ENCODE peak calls at places on chromosomes 11 and 22, in five cellular contexts. One of them, this sample, is unnamed.
A peak's percentile ranks its signal among the peaks of the same experiment; 100 is the strongest.

GRCh38 chr22:46036558-46037408 is 59.8 kb upstream of the WNT7B start:
- DNase-seq in NB4: peak; percentile 48
- DNase-seq in HepG2: peak; percentile 65
- DNase-seq in K562: peak; percentile 20
- DNase-seq in A549: peak; percentile 69
- DNase-seq in this sample: peak; percentile 50

GRCh38 chr11:128463386-128463829 is 124.0 kb downstream of the ETS1 start:
- DNase-seq in HepG2: no peak
- DNase-seq in A549: no peak
- DNase-seq in NB4: no peak
- DNase-seq in K562: no peak
- DNase-seq in this sample: peak; percentile 49

GRCh38 chr11:65482306-65482850 is 16.5 kb upstream of the MALAT1 start:
- DNase-seq in K562: no peak
- DNase-seq in NB4: peak; percentile 40
- DNase-seq in HepG2: no peak
- DNase-seq in A549: no peak
- DNase-seq in this sample: no peak

GRCh38 chr11:68135161-68135560 is 14.0 kb upstream of the CHKA start:
- DNase-seq in NB4: no peak
- DNase-seq in K562: no peak
- DNase-seq in HepG2: no peak
- DNase-seq in A549: no peak
- DNase-seq in this sample: no peak

GRCh38 chr11:68340003-68340767 is 27.8 kb downstream of the LRP5 start:
- DNase-seq in A549: no peak
- DNase-seq in K562: no peak
- DNase-seq in HepG2: no peak
- DNase-seq in NB4: no peak
- DNase-seq in this sample: no peak

GRCh38 chr22:42881982-42882656 is 25.0 kb upstream of the ARFGAP3 start:
- DNase-seq in HepG2: no peak
- DNase-seq in A549: no peak
- DNase-seq in K562: no peak
- DNase-seq in NB4: no peak
- DNase-seq in this sample: no peak

GRCh38 chr11:117011541-117011908 is 86.7 kb downstream of the SIK3 start:
- DNase-seq in NB4: peak; percentile 82
- DNase-seq in K562: no peak
- DNase-seq in HepG2: no peak
- DNase-seq in A549: peak; percentile 44
- DNase-seq in this sample: no peak

GRCh38 chr11:127106142-127106541 is 105.6 kb upstream of the KIRREL3 start:
- DNase-seq in NB4: no peak
- DNase-seq in A549: no peak
- DNase-seq in HepG2: no peak
- DNase-seq in K562: no peak
- DNase-seq in this sample: no peak

GRCh38 chr11:88280673-88281316 is 56.7 kb downstream of the CTSC start:
- DNase-seq in A549: no peak
- DNase-seq in HepG2: no peak
- DNase-seq in NB4: no peak
- DNase-seq in K562: no peak
- DNase-seq in this sample: peak; percentile 72

GRCh38 chr11:72553748-72554147 is 119.4 kb upstream of the CLPB start:
- DNase-seq in K562: peak; percentile 35
- DNase-seq in NB4: peak; percentile 74
- DNase-seq in A549: peak; percentile 35
- DNase-seq in HepG2: no peak
- DNase-seq in this sample: no peak

GRCh38 chr11:64044730-64045386 is 9.1 kb downstream of the FLRT1 start:
- DNase-seq in A549: no peak
- DNase-seq in NB4: peak; percentile 37
- DNase-seq in HepG2: peak; percentile 10
- DNase-seq in K562: no peak
- DNase-seq in this sample: no peak

GRCh38 chr11:93842461-93842860 is 8.0 kb downstream of the VSTM5 start:
- DNase-seq in K562: peak; percentile 24
- DNase-seq in HepG2: no peak
- DNase-seq in A549: peak; percentile 24
- DNase-seq in NB4: no peak
- DNase-seq in this sample: peak; percentile 9

GRCh38 chr22:46256358-46256958 is 6.4 kb upstream of the CDPF1 start:
- DNase-seq in HepG2: peak; percentile 10
- DNase-seq in K562: no peak
- DNase-seq in A549: no peak
- DNase-seq in NB4: no peak
- DNase-seq in this sample: no peak

GRCh38 chr22:27518583-27519437 is 282.7 kb downstream of the MN1 start:
- DNase-seq in NB4: no peak
- DNase-seq in K562: no peak
- DNase-seq in A549: no peak
- DNase-seq in HepG2: no peak
- DNase-seq in this sample: no peak

GRCh38 chr22:43901976-43902643 is 10.3 kb upstream of the PNPLA5 start:
- DNase-seq in A549: peak; percentile 56
- DNase-seq in NB4: no peak
- DNase-seq in K562: no peak
- DNase-seq in HepG2: no peak
- DNase-seq in this sample: no peak

GRCh38 chr11:45155627-45156180 is 9.3 kb downstream of the PRDM11 start:
- DNase-seq in K562: no peak
- DNase-seq in HepG2: no peak
- DNase-seq in A549: no peak
- DNase-seq in NB4: no peak
- DNase-seq in this sample: no peak

GRCh38 chr11:35458846-35459245 is 39.5 kb upstream of the SLC1A2 start:
- DNase-seq in A549: no peak
- DNase-seq in NB4: no peak
- DNase-seq in HepG2: no peak
- DNase-seq in K562: no peak
- DNase-seq in this sample: no peak

GRCh38 chr11:443542-444199 is 1.9 kb upstream of the ANO9 start:
- DNase-seq in A549: peak; percentile 57
- DNase-seq in K562: no peak
- DNase-seq in HepG2: no peak
- DNase-seq in NB4: no peak
- DNase-seq in this sample: no peak

GRCh38 chr22:28969401-28970168 is 86.2 kb downstream of the ZNRF3 start:
- DNase-seq in A549: no peak
- DNase-seq in HepG2: no peak
- DNase-seq in NB4: no peak
- DNase-seq in K562: no peak
- DNase-seq in this sample: no peak

GRCh38 chr11:47863893-47864430 is 15.8 kb upstream of the NUP160 start:
- DNase-seq in K562: no peak
- DNase-seq in A549: no peak
- DNase-seq in HepG2: no peak
- DNase-seq in NB4: no peak
- DNase-seq in this sample: no peak

GRCh38 chr11:73359341-73359740 is 16.9 kb upstream of the RELT start:
- DNase-seq in A549: no peak
- DNase-seq in NB4: no peak
- DNase-seq in K562: no peak
- DNase-seq in HepG2: no peak
- DNase-seq in this sample: no peak

GRCh38 chr22:41758231-41758630 is 42.2 kb upstream of the CCDC134 start:
- DNase-seq in HepG2: no peak
- DNase-seq in A549: no peak
- DNase-seq in NB4: no peak
- DNase-seq in K562: no peak
- DNase-seq in this sample: no peak

GRCh38 chr22:41757507-41757906 is 43.0 kb upstream of the CCDC134 start:
- DNase-seq in K562: no peak
- DNase-seq in A549: no peak
- DNase-seq in NB4: no peak
- DNase-seq in HepG2: no peak
- DNase-seq in this sample: no peak

GRCh38 chr22:41766476-41766875 is 34.0 kb upstream of the CCDC134 start:
- DNase-seq in NB4: no peak
- DNase-seq in HepG2: no peak
- DNase-seq in A549: no peak
- DNase-seq in K562: no peak
- DNase-seq in this sample: no peak

GRCh38 chr22:41768420-41768819 is 32.1 kb upstream of the CCDC134 start:
- DNase-seq in NB4: peak; percentile 60
- DNase-seq in K562: no peak
- DNase-seq in A549: no peak
- DNase-seq in HepG2: no peak
- DNase-seq in this sample: peak; percentile 59

GRCh38 chr22:41762980-41763779 is 37.3 kb upstream of the CCDC134 start:
- DNase-seq in A549: peak; percentile 48
- DNase-seq in K562: peak; percentile 49
- DNase-seq in NB4: peak; percentile 72
- DNase-seq in HepG2: peak; percentile 39
- DNase-seq in this sample: peak; percentile 16
- TF ChIP-seq CTCF in A549: peak; percentile 23
- TF ChIP-seq CTCF in K562: peak; percentile 65
- TF ChIP-seq CTCF in NB4: peak; percentile 78
- TF ChIP-seq CTCF in HepG2: peak; percentile 59
- TF ChIP-seq CTCF in this sample: peak; percentile 49

DNA sequence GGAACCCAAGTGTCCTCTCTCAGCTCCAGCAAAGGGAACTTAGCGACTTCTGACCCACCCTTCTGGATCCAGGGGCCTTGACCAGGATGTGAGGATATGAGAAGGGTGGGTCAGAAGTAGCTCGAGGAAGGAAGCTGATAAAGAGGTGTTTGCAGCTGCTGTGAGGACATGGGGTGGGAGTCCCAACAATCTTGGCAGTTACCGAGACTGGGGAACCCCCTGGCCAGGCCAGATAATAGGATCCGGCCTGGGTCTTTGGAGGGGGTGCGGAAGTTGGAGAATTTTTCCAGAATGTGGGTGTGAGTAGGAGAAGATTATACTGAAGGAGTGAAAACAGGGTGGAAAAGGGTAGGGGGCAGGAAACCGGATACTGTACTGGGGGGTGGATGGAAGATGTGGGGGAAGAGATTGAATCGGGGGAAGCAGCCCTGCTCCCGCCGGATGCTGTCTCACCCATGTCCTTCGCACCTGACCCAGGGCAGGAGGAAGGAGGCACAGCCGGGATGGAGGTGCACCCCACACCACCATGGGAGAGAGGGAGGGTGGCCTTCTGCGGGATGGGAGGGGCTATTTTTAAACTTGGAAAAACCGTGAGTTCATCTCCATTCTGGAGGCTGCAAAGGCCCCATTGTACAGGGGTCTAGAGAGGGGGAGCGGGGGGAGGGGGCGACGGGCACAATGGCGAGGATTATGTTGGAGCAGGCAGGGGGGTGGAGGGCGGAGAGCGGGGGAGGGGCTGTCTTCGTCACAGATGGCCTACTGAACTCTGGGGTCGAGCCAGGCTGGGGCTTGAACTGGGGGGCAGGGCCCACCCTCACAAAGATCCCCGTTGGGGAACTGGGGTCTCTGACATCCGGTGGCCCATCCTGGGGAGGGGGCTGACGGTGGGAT is 3.0 kb upstream of the MCAM start:
- DNase-seq in A549: no peak
- DNase-seq in HepG2: no peak
- DNase-seq in NB4: peak; percentile 9
- DNase-seq in K562: no peak
- DNase-seq in this sample: peak; percentile 85
- H3K4me3 ChIP-seq in A549: no peak overlapping the region
- H3K4me3 ChIP-seq in HepG2: peak overlapping the region; percentile 53
- H3K4me3 ChIP-seq in NB4: no peak overlapping the region
- H3K4me3 ChIP-seq in K562: peak overlapping the region; percentile 48
- H3K4me3 ChIP-seq in this sample: peak overlapping the region; percentile 23

DNA sequence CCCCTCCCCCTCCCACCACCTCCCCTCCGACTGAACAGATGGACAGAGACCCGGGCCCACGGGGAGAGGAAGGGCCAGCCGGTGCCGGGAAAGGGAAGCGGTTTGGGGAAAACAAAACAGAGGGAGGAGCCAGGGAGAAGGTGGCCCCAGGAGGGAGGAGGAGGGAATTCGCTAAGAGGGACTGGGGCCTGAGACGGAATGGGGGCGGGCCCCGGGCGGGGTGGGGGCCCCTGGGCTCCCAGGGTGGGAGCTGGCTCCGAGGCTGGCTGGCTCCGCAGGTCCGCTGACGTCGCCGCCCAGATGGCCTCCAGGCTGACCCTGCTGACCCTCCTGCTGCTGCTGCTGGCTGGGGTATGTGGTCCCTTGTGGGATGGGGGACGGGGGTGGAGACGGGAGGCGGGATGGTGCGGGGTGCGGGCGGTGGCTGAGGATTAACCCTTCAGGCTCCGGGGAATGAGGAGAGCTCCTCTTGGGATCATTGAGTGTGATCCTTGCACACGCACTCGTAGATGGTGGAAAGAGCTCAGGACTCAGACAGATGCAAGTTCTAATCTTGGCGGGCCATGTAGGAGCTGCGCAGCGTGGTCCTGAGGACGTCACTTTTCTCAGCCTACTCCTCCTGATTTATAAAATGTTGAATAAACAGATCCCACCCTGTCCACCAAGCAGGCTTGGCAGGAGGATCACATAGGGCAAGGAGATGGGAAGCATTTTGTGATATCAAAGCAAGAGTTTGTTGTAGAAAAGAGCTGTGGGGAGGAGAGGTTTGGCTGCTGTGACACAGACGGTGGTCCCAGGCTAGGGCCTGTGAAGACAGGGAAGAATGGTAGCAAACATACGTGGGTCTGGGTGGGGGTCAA is 716 bp downstream of the SERPING1 start:
- DNase-seq in A549: no peak
- DNase-seq in NB4: no peak
- DNase-seq in HepG2: peak; percentile 15
- DNase-seq in K562: peak; percentile 77
- DNase-seq in this sample: no peak
- TF ChIP-seq MYC in A549: no peak
- TF ChIP-seq MYC in NB4: no peak
- TF ChIP-seq MYC in HepG2: no peak
- TF ChIP-seq MYC in K562: no peak
- TF ChIP-seq MYC in this sample: no peak

DNA sequence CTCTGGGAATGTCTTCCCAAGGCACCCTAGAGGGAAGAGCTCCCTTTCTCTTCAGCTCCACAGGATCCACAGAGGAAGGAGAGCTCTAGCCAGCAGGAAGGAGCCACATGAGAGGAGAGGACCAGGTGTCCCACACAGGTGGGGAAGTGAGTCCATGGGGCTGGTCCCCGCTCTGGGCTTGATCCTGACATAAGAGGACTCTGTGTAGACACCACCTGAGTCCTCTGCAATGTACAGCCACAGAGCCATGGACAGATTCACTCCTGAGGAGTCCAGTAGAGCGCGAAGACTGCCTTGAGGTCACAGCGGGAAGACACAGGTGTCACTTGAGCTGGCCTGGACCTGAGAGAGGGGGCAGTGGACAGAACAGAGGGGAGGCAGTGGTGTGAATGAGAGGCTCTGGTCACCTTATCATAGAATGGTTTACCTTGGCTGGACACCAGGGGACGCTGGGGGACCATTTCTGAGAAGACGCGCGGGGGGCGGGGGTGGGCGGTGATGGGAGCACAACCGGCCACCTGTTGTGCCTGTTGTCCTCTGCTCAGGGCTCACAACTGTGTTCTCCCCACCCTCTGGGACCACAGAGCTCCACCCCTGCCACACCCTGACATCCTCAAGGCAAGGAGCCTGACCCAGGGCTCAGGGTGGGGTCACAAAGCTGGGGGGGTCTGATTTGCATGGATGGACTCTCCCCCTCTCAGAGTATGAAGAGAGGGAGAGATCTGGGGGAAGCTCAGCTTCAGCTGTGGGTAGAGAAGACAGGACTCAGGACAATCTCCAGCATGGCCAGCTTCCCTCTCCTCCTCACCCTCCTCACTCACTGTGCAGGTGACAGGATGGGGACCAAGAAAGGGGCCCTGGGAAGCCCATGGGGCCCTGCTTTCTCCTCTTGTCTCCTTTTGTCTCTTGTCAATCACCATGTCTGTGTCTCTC is 128.2 kb downstream of the ZNF280B start:
- DNase-seq in NB4: peak; percentile 9
- DNase-seq in K562: peak; percentile 91
- DNase-seq in HepG2: no peak
- DNase-seq in A549: no peak
- DNase-seq in this sample: no peak
- TF ChIP-seq CTCF in NB4: peak; percentile 9
- TF ChIP-seq CTCF in K562: peak; percentile 83
- TF ChIP-seq CTCF in HepG2: peak; percentile 72
- TF ChIP-seq CTCF in A549: no peak
- TF ChIP-seq CTCF in this sample: peak; percentile 16

This sample was measured in endothelial cell of umbilical vein.